ENCODE peak calls at places on chromosomes 6 and 20, in four cellular contexts. S is NCI-H1092 treated with DMSO at 0.1 percent for 48 hours, B is ovary, J is dermis blood vessel endothelial cell. N is an unnamed sample.

GRCh38 chr20:17833036-17833674 is 133.4 kb downstream of the BANF2 start:
- DNase-seq in S (no peak), J (no peak), B (no peak), N (no peak)

GRCh38 chr6:132466952-132467351 is 46.0 kb downstream of the STX7 start:
- DNase-seq in B (no peak), S (no peak), J (no peak), N (no peak)

GRCh38 chr6:72554761-72555221 is 67.1 kb upstream of the KCNQ5 start:
- DNase-seq in J (no peak), B (no peak), S (no peak), N (no peak)

GRCh38 chr6:105851181-105851580 is 235.0 kb upstream of the PRDM1 start:
- DNase-seq in B (no peak), J (no peak), S (no peak), N (no peak)

GRCh38 chr6:163413054-163413344 is 1.5 kb upstream of the QKI start:
- DNase-seq in J (no peak), B (no peak), S (no peak), N (no peak)

GRCh38 chr6:90079555-90080490 is 185.6 kb downstream of the GJA10 start:
- DNase-seq in J (no peak), S (no peak), B (no peak), N (no peak)

GRCh38 chr6:112571486-112571885 is 224.4 kb downstream of the RFPL4B start:
- DNase-seq in S (no peak), B (peak), J (no peak), N (peak)

GRCh38 chr20:60372282-60372681 is 414.1 kb downstream of the CDH26 start:
- DNase-seq in B (no peak), S (peak), J (no peak), N (no peak)

N was measured in left colon.